ENCODE peak calls at places on chromosome 1, in nine cellular contexts. Q, R, J, V, H, N, D, Z and S are unnamed samples.

GRCh38 chr1:206850401-206850800 is 15.0 kb upstream of the IL20 start:
- DNase-seq in Q (no peak), R (no peak), J (no peak), V (no peak), H (no peak), N (no peak), D (no peak), Z (no peak), S (no peak)

GRCh38 chr1:246569248-246570238 is 3.3 kb downstream of the CNST start:
- DNase-seq in Q (no peak), R (no peak), J (no peak), V (no peak), H (peak), N (peak), D (peak), Z (no peak), S (no peak)

GRCh38 chr1:240739139-240739538 is 127.2 kb upstream of the GREM2 start:
- DNase-seq in Q (no peak), R (no peak), J (no peak), V (no peak), H (no peak), N (no peak), D (peak), Z (no peak), S (no peak)

GRCh38 chr1:1627842-1628655 is 3.9 kb upstream of the MMP23B start:
- DNase-seq in Q (no peak), R (no peak), J (no peak), V (no peak), H (no peak), N (no peak), D (no peak), Z (no peak), S (no peak)

GRCh38 chr1:61887076-61887867 is 145.0 kb downstream of the PATJ start:
- DNase-seq in Q (no peak), R (peak), J (no peak), V (no peak), H (no peak), N (no peak), D (peak), Z (no peak), S (no peak)

GRCh38 chr1:30883389-30884172 is 25.0 kb downstream of the SDC3 start:
- DNase-seq in Q (no peak), R (no peak), J (no peak), V (peak), H (no peak), N (no peak), D (no peak), Z (no peak), S (no peak)

GRCh38 chr1:203167026-203167912 is 8.4 kb downstream of the MYBPH start:
- DNase-seq in Q (no peak), R (no peak), J (no peak), V (no peak), H (no peak), N (no peak), D (no peak), Z (no peak), S (no peak)

GRCh38 chr1:241944300-241944699 is 13.3 kb upstream of the BECN2 start:
- DNase-seq in Q (no peak), R (no peak), J (no peak), V (no peak), H (no peak), N (no peak), D (no peak), Z (no peak), S (no peak)

GRCh38 chr1:116989851-116990250 is 11.7 kb upstream of the CD101 start:
- DNase-seq in Q (no peak), R (no peak), J (no peak), V (no peak), H (no peak), N (no peak), D (no peak), Z (no peak), S (no peak)

GRCh38 chr1:183996036-183996376 is 41.5 kb downstream of the COLGALT2 start:
- DNase-seq in Q (no peak), R (no peak), J (no peak), V (no peak), H (no peak), N (no peak), D (no peak), Z (no peak), S (no peak)